ENCODE peak calls at places on chromosome 18, in seven cellular contexts. One of them, this sample, is unnamed.

GRCh38 chr18:79566841-79567370 is 112.7 kb upstream of the CTDP1 start:
- DNase-seq in SK-N-SH: no peak
- DNase-seq in K562: no peak
- DNase-seq in H1: no peak
- DNase-seq in HepG2: no peak
- DNase-seq in HCT116: no peak
- DNase-seq in GM12878: no peak
- DNase-seq in this sample: no peak

GRCh38 chr18:63868546-63868945 is 19.0 kb upstream of the SERPINB2 start:
- DNase-seq in SK-N-SH: no peak
- DNase-seq in K562: no peak
- DNase-seq in H1: no peak
- DNase-seq in HepG2: no peak
- DNase-seq in HCT116: no peak
- DNase-seq in GM12878: no peak
- DNase-seq in this sample: no peak

GRCh38 chr18:45399643-45400042 is 215.6 kb upstream of the SLC14A2 start:
- DNase-seq in SK-N-SH: no peak
- DNase-seq in K562: no peak
- DNase-seq in H1: no peak
- DNase-seq in HepG2: no peak
- DNase-seq in HCT116: no peak
- DNase-seq in GM12878: no peak
- DNase-seq in this sample: no peak

GRCh38 chr18:56973487-56973886 is 173.4 kb upstream of the BOD1L2 start:
- DNase-seq in SK-N-SH: no peak
- DNase-seq in K562: no peak
- DNase-seq in H1: no peak
- DNase-seq in HepG2: no peak
- DNase-seq in HCT116: no peak
- DNase-seq in GM12878: no peak
- DNase-seq in this sample: no peak

GRCh38 chr18:32920796-32921787 is 148.3 kb upstream of the KLHL14 start:
- DNase-seq in SK-N-SH: no peak
- DNase-seq in K562: no peak
- DNase-seq in H1: no peak
- DNase-seq in HepG2: peak
- DNase-seq in HCT116: no peak
- DNase-seq in GM12878: no peak
- DNase-seq in this sample: no peak

GRCh38 chr18:10304853-10305252 is 149.6 kb upstream of the APCDD1 start:
- DNase-seq in SK-N-SH: no peak
- DNase-seq in K562: no peak
- DNase-seq in H1: no peak
- DNase-seq in HepG2: no peak
- DNase-seq in HCT116: no peak
- DNase-seq in GM12878: no peak
- DNase-seq in this sample: no peak

GRCh38 chr18:55096261-55097026 is 137.2 kb upstream of the CCDC68 start:
- DNase-seq in SK-N-SH: peak
- DNase-seq in K562: no peak
- DNase-seq in H1: no peak
- DNase-seq in HepG2: peak
- DNase-seq in HCT116: peak
- DNase-seq in GM12878: no peak
- DNase-seq in this sample: peak

GRCh38 chr18:56139792-56140254 is 498.6 kb downstream of the TXNL1 start:
- DNase-seq in SK-N-SH: no peak
- DNase-seq in K562: no peak
- DNase-seq in H1: no peak
- DNase-seq in HepG2: no peak
- DNase-seq in HCT116: no peak
- DNase-seq in GM12878: no peak
- DNase-seq in this sample: no peak

GRCh38 chr18:41144444-41144843 is 810.6 kb upstream of the PIK3C3 start:
- DNase-seq in SK-N-SH: no peak
- DNase-seq in K562: no peak
- DNase-seq in H1: no peak
- DNase-seq in HepG2: no peak
- DNase-seq in HCT116: no peak
- DNase-seq in GM12878: no peak
- DNase-seq in this sample: no peak

GRCh38 chr18:35387367-35387685 is 10.2 kb upstream of the ZNF396 start:
- DNase-seq in SK-N-SH: no peak
- DNase-seq in K562: no peak
- DNase-seq in H1: no peak
- DNase-seq in HepG2: no peak
- DNase-seq in HCT116: no peak
- DNase-seq in GM12878: no peak
- DNase-seq in this sample: no peak

GRCh38 chr18:35386600-35387366 is 9.6 kb upstream of the ZNF396 start:
- DNase-seq in SK-N-SH: peak
- DNase-seq in K562: peak
- DNase-seq in H1: peak
- DNase-seq in HepG2: peak
- DNase-seq in HCT116: peak
- DNase-seq in GM12878: no peak
- DNase-seq in this sample: peak

GRCh38 chr18:35378206-35378795 is 1.2 kb upstream of the ZNF396 start:
- DNase-seq in SK-N-SH: no peak
- DNase-seq in K562: no peak
- DNase-seq in H1: no peak
- DNase-seq in HepG2: no peak
- DNase-seq in HCT116: no peak
- DNase-seq in GM12878: no peak
- DNase-seq in this sample: no peak

GRCh38 chr18:35379421-35379820 is 2.3 kb upstream of the ZNF396 start:
- DNase-seq in SK-N-SH: no peak
- DNase-seq in K562: no peak
- DNase-seq in H1: no peak
- DNase-seq in HepG2: no peak
- DNase-seq in HCT116: no peak
- DNase-seq in GM12878: no peak
- DNase-seq in this sample: peak

GRCh38 chr18:35383136-35383535 is 6.0 kb upstream of the ZNF396 start:
- DNase-seq in SK-N-SH: no peak
- DNase-seq in K562: no peak
- DNase-seq in H1: no peak
- DNase-seq in HepG2: no peak
- DNase-seq in HCT116: no peak
- DNase-seq in GM12878: no peak
- DNase-seq in this sample: no peak
- TF ChIP-seq JUND in SK-N-SH: no peak
- TF ChIP-seq JUND in K562: no peak
- TF ChIP-seq JUND in H1: no peak
- TF ChIP-seq JUND in HepG2: no peak
- TF ChIP-seq JUND in HCT116: no peak
- TF ChIP-seq JUND in GM12878: no peak
- TF ChIP-seq JUND in this sample: no peak

GRCh38 chr18:33951031-33951430 is 273.7 kb downstream of the NOL4 start:
- DNase-seq in SK-N-SH: no peak
- DNase-seq in K562: no peak
- DNase-seq in H1: no peak
- DNase-seq in HepG2: no peak
- DNase-seq in HCT116: no peak
- DNase-seq in GM12878: no peak
- DNase-seq in this sample: no peak
- TF ChIP-seq JUND in SK-N-SH: no peak
- TF ChIP-seq JUND in K562: no peak
- TF ChIP-seq JUND in H1: no peak
- TF ChIP-seq JUND in HepG2: no peak
- TF ChIP-seq JUND in HCT116: no peak
- TF ChIP-seq JUND in GM12878: no peak
- TF ChIP-seq JUND in this sample: no peak

GRCh38 chr18:12159446-12159845 is 65.8 kb downstream of the ANKRD62 start:
- DNase-seq in SK-N-SH: no peak
- DNase-seq in K562: no peak
- DNase-seq in H1: no peak
- DNase-seq in HepG2: peak
- DNase-seq in HCT116: no peak
- DNase-seq in GM12878: no peak
- DNase-seq in this sample: no peak

GRCh38 chr18:12154356-12154755 is 60.7 kb downstream of the ANKRD62 start:
- DNase-seq in SK-N-SH: no peak
- DNase-seq in K562: no peak
- DNase-seq in H1: no peak
- DNase-seq in HepG2: no peak
- DNase-seq in HCT116: no peak
- DNase-seq in GM12878: no peak
- DNase-seq in this sample: no peak

GRCh38 chr18:12155996-12156395 is 62.4 kb downstream of the ANKRD62 start:
- DNase-seq in SK-N-SH: no peak
- DNase-seq in K562: no peak
- DNase-seq in H1: no peak
- DNase-seq in HepG2: no peak
- DNase-seq in HCT116: no peak
- DNase-seq in GM12878: no peak
- DNase-seq in this sample: no peak
- TF ChIP-seq JUND in SK-N-SH: no peak
- TF ChIP-seq JUND in K562: no peak
- TF ChIP-seq JUND in H1: no peak
- TF ChIP-seq JUND in HepG2: no peak
- TF ChIP-seq JUND in HCT116: no peak
- TF ChIP-seq JUND in GM12878: no peak
- TF ChIP-seq JUND in this sample: no peak

DNA sequence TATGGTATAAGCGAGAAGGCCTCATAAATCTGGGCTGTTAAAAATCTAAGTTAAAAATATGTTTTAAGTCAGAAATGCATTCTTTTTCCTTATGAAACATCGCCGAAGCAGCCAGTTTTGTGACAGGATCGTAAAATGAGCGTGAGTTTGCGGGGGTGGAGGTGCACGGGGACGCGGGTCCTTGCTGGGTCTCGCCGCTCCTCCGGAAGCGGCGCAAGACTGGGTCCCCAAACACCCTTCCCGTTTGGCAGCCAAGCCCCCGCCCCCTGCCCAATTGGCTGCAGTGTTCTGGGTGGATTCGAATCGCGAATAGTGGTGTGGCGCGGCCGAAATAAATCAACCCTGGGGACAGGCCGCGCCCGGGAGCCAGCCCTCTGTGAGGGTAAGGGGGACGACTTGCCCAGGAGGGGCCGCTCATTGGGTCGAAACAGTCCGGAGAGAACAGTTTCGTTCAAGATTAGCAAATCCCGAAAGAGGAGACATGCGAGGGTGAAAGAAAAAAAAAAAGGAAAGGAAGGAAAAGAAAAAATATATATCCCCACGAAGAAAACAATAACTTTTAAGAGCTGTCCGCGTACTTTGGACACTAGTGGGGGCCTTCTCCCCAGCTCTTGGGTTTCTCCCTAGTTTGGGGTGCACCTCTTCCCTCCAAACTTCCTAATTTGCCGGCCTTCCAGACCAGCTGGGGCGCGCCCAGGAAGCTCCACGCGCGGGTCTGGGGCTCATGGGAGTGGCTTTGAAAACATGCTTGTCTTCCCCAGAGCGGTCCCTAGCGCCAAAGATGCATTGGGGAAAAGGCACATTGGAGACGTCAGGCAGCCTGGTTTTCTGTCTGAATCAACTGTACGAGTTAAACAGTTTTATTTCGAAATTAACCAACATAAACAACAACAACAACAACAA is 3.1 kb upstream of the GATA6 start:
- DNase-seq in SK-N-SH: peak
- DNase-seq in K562: no peak
- DNase-seq in H1: peak
- DNase-seq in HepG2: no peak
- DNase-seq in HCT116: no peak
- DNase-seq in GM12878: no peak
- DNase-seq in this sample: no peak
- TF ChIP-seq JUND in SK-N-SH: no peak
- TF ChIP-seq JUND in K562: no peak
- TF ChIP-seq JUND in H1: no peak
- TF ChIP-seq JUND in HepG2: no peak
- TF ChIP-seq JUND in HCT116: no peak
- TF ChIP-seq JUND in GM12878: no peak
- TF ChIP-seq JUND in this sample: no peak